ENCODE peak calls at places on chromosomes 5 and 9, in nine cellular contexts. One of them, this sample, is unnamed.

GRCh38 chr5:158943569-158943968 is 156.1 kb downstream of the EBF1 start:
- DNase-seq in sigmoid colon: no peak
- DNase-seq in ovary: no peak
- DNase-seq in stomach: no peak
- DNase-seq in A549: no peak
- DNase-seq in uterus: no peak
- DNase-seq in breast epithelium: no peak
- DNase-seq in transverse colon: no peak
- DNase-seq in spleen: no peak
- DNase-seq in this sample: no peak

GRCh38 chr9:132849168-132849831 is 28.8 kb downstream of the AK8 start:
- DNase-seq in A549: no peak
- DNase-seq in stomach: peak; percentile 85
- DNase-seq in uterus: no peak
- DNase-seq in transverse colon: peak; percentile 58
- DNase-seq in breast epithelium: no peak
- DNase-seq in ovary: peak; percentile 54
- DNase-seq in sigmoid colon: peak; percentile 93
- DNase-seq in spleen: no peak
- DNase-seq in this sample: no peak

GRCh38 chr5:14223372-14223771 is 80.2 kb downstream of the TRIO start:
- DNase-seq in A549: no peak
- DNase-seq in breast epithelium: no peak
- DNase-seq in stomach: no peak
- DNase-seq in uterus: no peak
- DNase-seq in sigmoid colon: no peak
- DNase-seq in transverse colon: no peak
- DNase-seq in spleen: no peak
- DNase-seq in ovary: no peak
- DNase-seq in this sample: no peak

GRCh38 chr5:132296412-132297001 is 2.3 kb downstream of the SLC22A4 start:
- DNase-seq in breast epithelium: no peak
- DNase-seq in uterus: no peak
- DNase-seq in A549: no peak
- DNase-seq in spleen: peak; percentile 81
- DNase-seq in ovary: no peak
- DNase-seq in sigmoid colon: no peak
- DNase-seq in stomach: no peak
- DNase-seq in transverse colon: no peak
- DNase-seq in this sample: peak; percentile 51

GRCh38 chr9:125964702-125965225 is 217.6 kb downstream of the PBX3 start:
- DNase-seq in A549: no peak
- DNase-seq in stomach: no peak
- DNase-seq in spleen: no peak
- DNase-seq in breast epithelium: no peak
- DNase-seq in uterus: no peak
- DNase-seq in sigmoid colon: no peak
- DNase-seq in ovary: no peak
- DNase-seq in transverse colon: no peak
- DNase-seq in this sample: no peak

GRCh38 chr5:123090641-123091257 is 1.7 kb downstream of the PRDM6 start:
- DNase-seq in spleen: no peak
- DNase-seq in breast epithelium: no peak
- DNase-seq in A549: no peak
- DNase-seq in uterus: no peak
- DNase-seq in stomach: no peak
- DNase-seq in transverse colon: no peak
- DNase-seq in ovary: peak; percentile 38
- DNase-seq in sigmoid colon: no peak
- DNase-seq in this sample: no peak

GRCh38 chr5:92378961-92379611 is 996.0 kb upstream of the ARRDC3 start:
- DNase-seq in stomach: no peak
- DNase-seq in transverse colon: no peak
- DNase-seq in ovary: no peak
- DNase-seq in sigmoid colon: no peak
- DNase-seq in A549: no peak
- DNase-seq in breast epithelium: no peak
- DNase-seq in spleen: no peak
- DNase-seq in uterus: no peak
- DNase-seq in this sample: peak; percentile 34

GRCh38 chr5:133921899-133922468 is 46.4 kb downstream of the C5orf15 start:
- DNase-seq in spleen: peak; percentile 59
- DNase-seq in uterus: no peak
- DNase-seq in transverse colon: no peak
- DNase-seq in sigmoid colon: no peak
- DNase-seq in A549: no peak
- DNase-seq in ovary: no peak
- DNase-seq in stomach: no peak
- DNase-seq in breast epithelium: no peak
- DNase-seq in this sample: no peak

GRCh38 chr9:98218562-98219363 is 26.3 kb upstream of the CORO2A start:
- DNase-seq in stomach: peak; percentile 77
- DNase-seq in ovary: no peak
- DNase-seq in uterus: no peak
- DNase-seq in spleen: peak; percentile 38
- DNase-seq in breast epithelium: no peak
- DNase-seq in sigmoid colon: no peak
- DNase-seq in A549: no peak
- DNase-seq in transverse colon: no peak
- DNase-seq in this sample: peak; percentile 16

GRCh38 chr9:98306384-98307145 is 51.1 kb upstream of the TBC1D2 start:
- DNase-seq in transverse colon: no peak
- DNase-seq in sigmoid colon: no peak
- DNase-seq in uterus: no peak
- DNase-seq in A549: no peak
- DNase-seq in spleen: no peak
- DNase-seq in stomach: no peak
- DNase-seq in breast epithelium: no peak
- DNase-seq in ovary: no peak
- DNase-seq in this sample: no peak

GRCh38 chr5:34740306-34740891 is 84.3 kb downstream of the RAI14 start:
- DNase-seq in transverse colon: no peak
- DNase-seq in sigmoid colon: no peak
- DNase-seq in spleen: no peak
- DNase-seq in A549: no peak
- DNase-seq in uterus: no peak
- DNase-seq in ovary: no peak
- DNase-seq in breast epithelium: no peak
- DNase-seq in stomach: no peak
- DNase-seq in this sample: no peak

GRCh38 chr5:56669534-56670483 is 145.5 kb upstream of the MAP3K1 start:
- DNase-seq in spleen: peak; percentile 88
- DNase-seq in ovary: no peak
- DNase-seq in uterus: peak; percentile 38
- DNase-seq in transverse colon: peak; percentile 71
- DNase-seq in stomach: peak; percentile 83
- DNase-seq in sigmoid colon: peak; percentile 74
- DNase-seq in A549: no peak
- DNase-seq in breast epithelium: peak; percentile 58
- DNase-seq in this sample: peak; percentile 72

GRCh38 chr9:96361668-96362067 is 21.8 kb downstream of the SLC35D2 start:
- DNase-seq in A549: no peak
- DNase-seq in stomach: no peak
- DNase-seq in ovary: no peak
- DNase-seq in breast epithelium: no peak
- DNase-seq in transverse colon: no peak
- DNase-seq in sigmoid colon: no peak
- DNase-seq in uterus: no peak
- DNase-seq in spleen: peak; percentile 11
- DNase-seq in this sample: no peak

GRCh38 chr5:35908814-35909213 is 29.6 kb downstream of the CAPSL start:
- DNase-seq in A549: no peak
- DNase-seq in breast epithelium: no peak
- DNase-seq in ovary: no peak
- DNase-seq in sigmoid colon: no peak
- DNase-seq in stomach: no peak
- DNase-seq in transverse colon: no peak
- DNase-seq in uterus: no peak
- DNase-seq in spleen: no peak
- DNase-seq in this sample: no peak

DNA sequence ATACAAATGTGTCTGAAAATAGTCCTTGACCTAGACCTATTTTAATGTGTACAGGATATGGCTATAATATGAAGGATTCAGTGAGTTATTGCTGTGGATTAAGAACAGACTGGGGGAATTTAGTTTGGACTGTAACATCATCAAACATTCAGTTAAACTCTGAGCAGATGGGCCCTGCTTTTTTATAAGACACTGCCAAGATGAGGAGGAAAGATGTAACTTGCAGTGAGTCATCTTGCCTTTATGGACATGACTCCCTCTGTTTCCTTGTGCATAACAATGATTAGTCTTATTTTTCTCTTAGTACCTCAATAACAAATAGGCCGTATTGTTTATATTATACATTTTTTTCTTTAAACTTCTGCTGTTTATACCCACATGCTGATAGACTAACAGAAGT is 12.2 kb downstream of the PPP3R2 start:
- DNase-seq in sigmoid colon: no peak
- DNase-seq in spleen: no peak
- DNase-seq in ovary: no peak
- DNase-seq in transverse colon: no peak
- DNase-seq in A549: no peak
- DNase-seq in uterus: no peak
- DNase-seq in breast epithelium: no peak
- DNase-seq in stomach: no peak
- DNase-seq in this sample: no peak
- H3K27ac ChIP-seq in sigmoid colon: no peak overlapping the region
- H3K27ac ChIP-seq in spleen: no peak overlapping the region
- H3K27ac ChIP-seq in ovary: no peak overlapping the region
- H3K27ac ChIP-seq in transverse colon: no peak overlapping the region
- H3K27ac ChIP-seq in A549: peak overlapping the region; percentile 34
- H3K27ac ChIP-seq in uterus: peak overlapping the region; percentile 16
- H3K27ac ChIP-seq in breast epithelium: no peak overlapping the region
- H3K27ac ChIP-seq in stomach: no peak overlapping the region
- H3K27ac ChIP-seq in this sample: no peak overlapping the region

GRCh38 chr9:95104966-95105365 is 212.5 kb downstream of the FANCC start:
- DNase-seq in transverse colon: no peak
- DNase-seq in uterus: no peak
- DNase-seq in stomach: no peak
- DNase-seq in ovary: no peak
- DNase-seq in A549: no peak
- DNase-seq in spleen: no peak
- DNase-seq in breast epithelium: no peak
- DNase-seq in sigmoid colon: peak; percentile 66
- DNase-seq in this sample: no peak

GRCh38 chr9:95108777-95109176 is 208.7 kb downstream of the FANCC start:
- DNase-seq in A549: no peak
- DNase-seq in stomach: no peak
- DNase-seq in transverse colon: no peak
- DNase-seq in spleen: no peak
- DNase-seq in ovary: no peak
- DNase-seq in sigmoid colon: no peak
- DNase-seq in uterus: no peak
- DNase-seq in breast epithelium: no peak
- DNase-seq in this sample: no peak

GRCh38 chr9:95105519-95106287 is 211.8 kb downstream of the FANCC start:
- DNase-seq in ovary: no peak
- DNase-seq in spleen: no peak
- DNase-seq in A549: no peak
- DNase-seq in transverse colon: no peak
- DNase-seq in stomach: no peak
- DNase-seq in sigmoid colon: peak; percentile 53
- DNase-seq in breast epithelium: peak; percentile 36
- DNase-seq in uterus: no peak
- DNase-seq in this sample: no peak

GRCh38 chr9:95107976-95108375 is 209.5 kb downstream of the FANCC start:
- DNase-seq in sigmoid colon: peak; percentile 62
- DNase-seq in A549: no peak
- DNase-seq in spleen: no peak
- DNase-seq in stomach: no peak
- DNase-seq in ovary: no peak
- DNase-seq in breast epithelium: no peak
- DNase-seq in uterus: no peak
- DNase-seq in transverse colon: no peak
- DNase-seq in this sample: no peak

GRCh38 chr9:95107001-95107749 is 210.3 kb downstream of the FANCC start:
- DNase-seq in breast epithelium: peak; percentile 46
- DNase-seq in transverse colon: no peak
- DNase-seq in stomach: no peak
- DNase-seq in sigmoid colon: peak; percentile 72
- DNase-seq in ovary: no peak
- DNase-seq in uterus: peak; percentile 81
- DNase-seq in A549: no peak
- DNase-seq in spleen: no peak
- DNase-seq in this sample: no peak
- TF ChIP-seq CTCF in breast epithelium: no peak
- TF ChIP-seq CTCF in transverse colon: no peak
- TF ChIP-seq CTCF in stomach: no peak
- TF ChIP-seq CTCF in sigmoid colon: no peak
- TF ChIP-seq CTCF in ovary: no peak
- TF ChIP-seq CTCF in uterus: no peak
- TF ChIP-seq CTCF in A549: no peak
- TF ChIP-seq CTCF in spleen: no peak
- TF ChIP-seq CTCF in this sample: no peak

DNA sequence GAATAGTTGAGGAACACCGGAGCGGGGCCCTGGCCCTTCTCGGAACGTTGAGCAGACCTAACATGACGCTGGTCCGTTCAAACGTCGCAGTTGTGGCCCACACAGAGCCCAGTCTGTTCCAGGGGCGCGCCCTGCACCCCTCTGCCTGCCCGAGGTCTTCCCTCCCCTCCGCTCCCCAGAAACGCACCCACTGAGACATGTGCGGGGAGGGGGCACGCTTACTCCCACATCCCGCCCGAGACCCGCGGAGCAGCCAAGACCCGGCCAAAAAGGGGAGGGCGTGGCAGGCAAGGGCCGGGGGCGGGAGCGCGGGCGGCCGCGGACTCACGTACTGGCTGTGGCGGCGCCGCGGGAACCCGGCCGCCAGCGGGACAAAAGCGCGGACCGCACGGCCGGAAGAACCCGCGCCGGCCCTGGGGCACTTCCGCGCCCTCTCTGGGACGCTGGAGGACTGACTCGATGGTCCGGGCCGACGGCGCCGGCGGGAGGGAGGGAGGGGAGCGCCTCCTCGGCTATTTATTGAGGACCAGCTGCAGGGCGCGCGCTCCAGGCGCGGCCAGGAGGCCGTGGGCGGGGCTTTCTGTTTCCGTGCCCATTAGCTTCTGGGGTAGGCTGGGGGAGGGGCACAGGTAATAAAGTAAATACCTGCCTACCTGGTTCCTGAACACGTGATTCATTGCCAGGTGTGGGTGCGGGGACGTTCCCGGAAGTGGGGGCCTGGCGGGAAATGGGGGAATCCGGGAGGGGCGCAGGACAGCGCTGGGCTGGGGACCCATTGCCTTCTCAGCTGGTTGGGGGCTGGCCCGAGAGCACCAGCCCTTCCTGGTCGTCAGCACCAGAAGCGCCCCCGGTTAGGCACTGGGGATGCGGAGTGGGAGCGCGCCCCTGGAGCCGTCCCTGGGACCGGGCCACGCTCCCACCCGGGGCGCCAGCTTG is at the start of gene ZFP62:
- DNase-seq in transverse colon: peak; percentile 94
- DNase-seq in ovary: peak; percentile 95
- DNase-seq in sigmoid colon: peak; percentile 94
- DNase-seq in uterus: peak; percentile 82
- DNase-seq in stomach: peak; percentile 93
- DNase-seq in A549: peak; percentile 77
- DNase-seq in breast epithelium: peak; percentile 84
- DNase-seq in spleen: peak; percentile 99
- DNase-seq in this sample: peak; percentile 91
- TF ChIP-seq POLR2A in transverse colon: peak; percentile 84
- TF ChIP-seq POLR2A in ovary: peak; percentile 41
- TF ChIP-seq POLR2A in sigmoid colon: no peak
- TF ChIP-seq POLR2A in uterus: peak; percentile 60
- TF ChIP-seq POLR2A in stomach: no peak
- TF ChIP-seq POLR2A in A549: peak; percentile 21
- TF ChIP-seq POLR2A in breast epithelium: no peak
- TF ChIP-seq POLR2A in spleen: peak; percentile 26
- TF ChIP-seq POLR2A in this sample: peak; percentile 75

GRCh38 chr5:149428032-149428431 is 48.9 kb upstream of the IL17B start:
- DNase-seq in breast epithelium: no peak
- DNase-seq in sigmoid colon: no peak
- DNase-seq in A549: no peak
- DNase-seq in ovary: no peak
- DNase-seq in transverse colon: no peak
- DNase-seq in uterus: no peak
- DNase-seq in spleen: no peak
- DNase-seq in stomach: no peak
- DNase-seq in this sample: no peak
- H3K27ac ChIP-seq in breast epithelium: no peak overlapping the region
- H3K27ac ChIP-seq in sigmoid colon: peak overlapping the region; percentile 98
- H3K27ac ChIP-seq in A549: no peak overlapping the region
- H3K27ac ChIP-seq in ovary: peak overlapping the region; percentile 5
- H3K27ac ChIP-seq in transverse colon: peak overlapping the region; percentile 93
- H3K27ac ChIP-seq in uterus: peak overlapping the region; percentile 99
- H3K27ac ChIP-seq in spleen: no peak overlapping the region
- H3K27ac ChIP-seq in stomach: peak overlapping the region; percentile 95
- H3K27ac ChIP-seq in this sample: no peak overlapping the region

This sample was measured in right lobe of liver.